ENCODE peak calls at places on chromosomes 7 and 10, in eight cellular contexts. X, N, R, P, M, U, B and S are unnamed samples.
A peak's percentile ranks its signal among the peaks of the same experiment; 100 is the strongest.

GRCh38 chr7:6160191-6160623 is 112.2 kb downstream of the CYTH3 start:
- DNase-seq in X (peak; percentile 70), B (no peak), P (peak; percentile 65), R (peak; percentile 38), M (peak; percentile 58), N (peak; percentile 57), U (peak; percentile 76), S (no peak)

GRCh38 chr10:125661942-125662515 is 20.9 kb downstream of the TEX36 start:
- DNase-seq in P (peak; percentile 55), U (no peak), R (peak; percentile 73), N (no peak), X (no peak), M (peak; percentile 94), B (no peak), S (no peak)

GRCh38 chr10:13803566-13804554 is 217.1 kb downstream of the PRPF18 start:
- DNase-seq in B (no peak), M (peak; percentile 62), X (no peak), N (no peak), P (peak; percentile 41), U (no peak), R (no peak), S (no peak)

GRCh38 chr10:35783305-35783838 is 141.3 kb upstream of the FZD8 start:
- DNase-seq in B (no peak), R (no peak), X (no peak), U (peak; percentile 8), M (peak; percentile 62), N (no peak), P (peak; percentile 31), S (no peak)

GRCh38 chr7:92831716-92832622 is 4.4 kb downstream of the CDK6 start:
- DNase-seq in U (no peak), N (no peak), X (no peak), B (no peak), P (peak; percentile 96), M (peak; percentile 95), R (no peak), S (no peak)

GRCh38 chr10:119421887-119422684 is 120.4 kb downstream of the RGS10 start:
- DNase-seq in R (no peak), U (no peak), P (peak; percentile 57), N (no peak), B (no peak), X (no peak), M (peak; percentile 11), S (no peak)

GRCh38 chr7:135335628-135336139 is 102.0 kb downstream of the STRA8 start:
- DNase-seq in B (no peak), U (peak; percentile 69), N (no peak), P (peak; percentile 28), X (peak; percentile 32), M (peak; percentile 54), R (peak; percentile 87), S (peak; percentile 69)

GRCh38 chr10:106224676-106225075 is 939.8 kb downstream of the SORCS1 start:
- DNase-seq in U (no peak), N (no peak), P (peak; percentile 16), X (no peak), R (no peak), M (no peak), B (no peak), S (no peak)

GRCh38 chr7:55572378-55573233 is at the start of gene VOPP1:
- DNase-seq in M (peak; percentile 74), U (peak; percentile 80), N (peak; percentile 73), R (peak; percentile 84), B (peak; percentile 94), P (peak; percentile 63), X (peak; percentile 58), S (peak; percentile 79)

GRCh38 chr10:97676770-97677581 is 10.1 kb downstream of the AVPI1 start:
- DNase-seq in U (peak; percentile 83), X (no peak), R (peak; percentile 34), B (peak; percentile 81), N (no peak), M (peak; percentile 48), P (peak; percentile 63), S (no peak)

GRCh38 chr7:76261935-76262334 is 40.5 kb upstream of the HSPB1 start:
- DNase-seq in N (no peak), M (no peak), B (no peak), P (no peak), U (no peak), X (no peak), R (no peak), S (no peak)

GRCh38 chr10:123643315-123643714 is 22.8 kb upstream of the GPR26 start:
- DNase-seq in R (no peak), U (no peak), B (no peak), M (no peak), N (no peak), X (no peak), P (no peak), S (peak; percentile 29)

GRCh38 chr7:45665172-45665571 is 91.0 kb downstream of the ADCY1 start:
- DNase-seq in U (no peak), R (no peak), X (no peak), B (no peak), M (no peak), N (no peak), P (no peak), S (no peak)

GRCh38 chr10:14742815-14743214 is 31.9 kb downstream of the FAM107B start:
- DNase-seq in U (no peak), R (no peak), N (no peak), M (no peak), P (no peak), B (no peak), X (no peak), S (no peak)

GRCh38 chr10:86346169-86346793 is 20.3 kb downstream of the GRID1 start:
- DNase-seq in N (peak; percentile 34), X (no peak), R (no peak), M (no peak), B (peak; percentile 58), P (no peak), U (no peak), S (no peak)

GRCh38 chr10:27030060-27030459 is 70.2 kb downstream of the ANKRD26 start:
- DNase-seq in B (no peak), X (no peak), U (no peak), M (peak; percentile 32), R (no peak), P (peak; percentile 2), N (no peak), S (no peak)

GRCh38 chr10:31836569-31837406 is 91.8 kb downstream of the ARHGAP12 start:
- DNase-seq in U (peak; percentile 36), X (no peak), R (peak; percentile 7), B (no peak), P (peak; percentile 48), M (peak; percentile 34), N (no peak), S (no peak)

DNA sequence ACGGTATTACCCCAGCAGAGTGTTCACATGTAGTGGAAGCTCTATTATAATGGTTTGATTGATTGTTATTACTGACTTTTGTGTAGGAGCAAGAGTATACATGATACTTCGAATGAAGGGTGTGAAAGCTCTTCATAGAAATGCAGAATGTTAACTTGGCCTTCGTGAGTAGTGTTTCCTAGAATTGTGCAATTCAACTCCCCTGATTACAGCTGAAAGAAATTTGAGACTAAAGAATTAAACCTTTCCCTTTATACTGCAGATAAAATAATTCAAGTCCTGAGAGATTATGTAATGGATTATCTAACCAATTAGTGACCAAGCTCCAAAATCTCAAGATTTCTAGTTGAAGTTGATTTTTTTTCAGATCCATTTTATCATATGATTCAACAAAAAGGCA is 38.2 kb downstream of the MKLN1 start:
- DNase-seq in N (no peak), B (no peak), X (no peak), R (no peak), U (no peak), M (peak; percentile 72), P (peak; percentile 70), S (no peak)
- H3K27ac ChIP-seq in N (no peak overlapping the region), B (peak overlapping the region; percentile 15), X (no peak overlapping the region), R (no peak overlapping the region), U (no peak overlapping the region), M (no peak overlapping the region), P (no peak overlapping the region), S (no peak overlapping the region)

GRCh38 chr7:157077986-157078644 is 60.6 kb upstream of the UBE3C start:
- DNase-seq in P (no peak), M (peak; percentile 7), U (no peak), X (no peak), R (no peak), B (peak; percentile 61), N (no peak), S (no peak)
- H3K4me3 ChIP-seq in P (peak overlapping the region; percentile 19), M (no peak overlapping the region), U (no peak overlapping the region), X (no peak overlapping the region), R (no peak overlapping the region), B (no peak overlapping the region), N (no peak overlapping the region), S (no peak overlapping the region)

GRCh38 chr10:93821051-93821772 is 63.5 kb downstream of the LGI1 start:
- DNase-seq in R (no peak), M (peak; percentile 39), N (no peak), U (peak; percentile 10), X (no peak), B (no peak), P (peak; percentile 58), S (no peak)
- TF ChIP-seq CTCF in R (peak; percentile 68), M (peak; percentile 50), N (peak; percentile 53), U (peak; percentile 58), X (peak; percentile 30), B (peak; percentile 46), P (peak; percentile 71), S (no peak)

DNA sequence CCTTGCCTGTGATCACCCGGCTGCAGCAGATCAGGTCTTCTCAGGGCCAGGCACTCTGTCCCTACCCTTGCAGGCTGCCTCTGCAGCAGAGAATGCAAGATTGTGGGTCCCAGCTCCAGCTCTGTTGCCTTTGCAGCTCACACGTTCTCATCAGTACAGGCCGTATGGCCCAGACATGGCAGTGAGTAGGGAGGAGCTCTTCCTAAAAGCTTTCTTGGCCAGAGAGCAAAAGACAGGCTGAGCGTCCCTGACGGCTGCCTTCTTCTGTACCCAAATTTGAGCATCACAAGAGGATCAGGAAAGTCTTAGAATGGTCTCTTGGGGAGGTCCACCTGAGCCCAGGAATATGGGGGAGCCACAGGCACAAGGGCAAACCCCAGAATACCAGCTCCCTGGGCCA is 266.4 kb upstream of the ZMIZ1 start:
- DNase-seq in P (no peak), M (no peak), N (no peak), R (no peak), X (no peak), B (no peak), U (no peak), S (no peak)
- H3K27ac ChIP-seq in P (peak overlapping the region; percentile 14), M (peak overlapping the region; percentile 30), N (peak overlapping the region; percentile 73), R (no peak overlapping the region), X (peak overlapping the region; percentile 72), B (no peak overlapping the region), U (no peak overlapping the region), S (peak overlapping the region; percentile 48)

DNA sequence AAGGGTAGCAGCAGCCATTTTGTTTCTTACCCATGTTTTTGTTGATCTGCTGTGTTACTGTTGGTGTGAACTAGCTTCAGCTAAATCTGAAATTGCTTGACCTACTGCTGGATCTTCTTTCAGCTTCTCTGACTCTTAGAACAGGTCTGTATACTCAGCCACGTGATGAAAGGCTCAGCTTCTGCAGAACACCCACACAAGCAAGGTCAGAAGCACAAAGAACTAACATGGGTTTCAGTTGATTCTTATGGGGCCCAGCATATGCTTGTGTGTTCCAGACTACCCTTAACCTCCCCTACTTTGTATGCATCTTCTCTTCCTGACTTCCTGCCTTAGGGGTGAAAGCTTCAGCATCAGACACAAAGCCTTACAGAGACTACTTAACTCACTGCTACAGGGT is 186.8 kb downstream of the HGF start:
- DNase-seq in P (no peak), B (no peak), M (no peak), N (no peak), X (no peak), R (no peak), U (no peak), S (no peak)
- H3K4me3 ChIP-seq in P (no peak overlapping the region), B (no peak overlapping the region), M (no peak overlapping the region), N (no peak overlapping the region), X (no peak overlapping the region), R (no peak overlapping the region), U (no peak overlapping the region), S (no peak overlapping the region)